ENCODE peak calls at places on chromosomes 6 and 20, in four cellular contexts. H, W, Y and D are unnamed samples.

GRCh38 chr6:137237413-137238170 is 18.4 kb upstream of the IFNGR1 start:
- DNase-seq in W (no peak), Y (peak; percentile 87), H (peak; percentile 73), D (no peak)

GRCh38 chr6:111692327-111693164 is 86.9 kb upstream of the TRAF3IP2 start:
- DNase-seq in W (no peak), H (no peak), Y (peak; percentile 56), D (no peak)

GRCh38 chr20:37388831-37389230 is 42.9 kb downstream of the SRC start:
- DNase-seq in W (no peak), Y (no peak), H (no peak), D (no peak)

GRCh38 chr6:67501738-67502137 is 1133.3 kb upstream of the ADGRB3 start:
- DNase-seq in W (no peak), H (no peak), Y (no peak), D (no peak)

GRCh38 chr6:71589254-71589653 is 297.1 kb upstream of the RIMS1 start:
- DNase-seq in Y (no peak), H (no peak), W (no peak), D (no peak)

GRCh38 chr20:36775196-36775595 is 1.6 kb upstream of the DSN1 start:
- DNase-seq in W (no peak), Y (no peak), H (peak; percentile 22), D (no peak)

GRCh38 chr6:82954937-82955577 is 110.6 kb downstream of the UBE3D start:
- DNase-seq in Y (peak; percentile 91), W (no peak), H (peak; percentile 91), D (no peak)

GRCh38 chr20:37319120-37319717 is 26.7 kb upstream of the SRC start:
- DNase-seq in Y (peak; percentile 94), H (peak; percentile 28), W (no peak), D (peak; percentile 12)

GRCh38 chr6:83215131-83216047 is 22.2 kb downstream of the RWDD2A start:
- DNase-seq in W (peak; percentile 51), H (peak; percentile 86), Y (peak; percentile 83), D (no peak)

GRCh38 chr6:158211273-158212055 is 43.3 kb downstream of the GTF2H5 start:
- DNase-seq in H (peak; percentile 60), W (no peak), Y (peak; percentile 47), D (no peak)

GRCh38 chr6:27505209-27506027 is 32.5 kb upstream of the ZNF184 start:
- DNase-seq in Y (peak; percentile 75), H (peak; percentile 46), W (peak; percentile 90), D (no peak)

GRCh38 chr6:68008445-68008844 is 626.6 kb upstream of the ADGRB3 start:
- DNase-seq in W (no peak), H (no peak), Y (peak; percentile 39), D (no peak)

GRCh38 chr6:14930366-14930989 is 315.4 kb upstream of the JARID2 start:
- DNase-seq in Y (no peak), W (no peak), H (no peak), D (no peak)

DNA sequence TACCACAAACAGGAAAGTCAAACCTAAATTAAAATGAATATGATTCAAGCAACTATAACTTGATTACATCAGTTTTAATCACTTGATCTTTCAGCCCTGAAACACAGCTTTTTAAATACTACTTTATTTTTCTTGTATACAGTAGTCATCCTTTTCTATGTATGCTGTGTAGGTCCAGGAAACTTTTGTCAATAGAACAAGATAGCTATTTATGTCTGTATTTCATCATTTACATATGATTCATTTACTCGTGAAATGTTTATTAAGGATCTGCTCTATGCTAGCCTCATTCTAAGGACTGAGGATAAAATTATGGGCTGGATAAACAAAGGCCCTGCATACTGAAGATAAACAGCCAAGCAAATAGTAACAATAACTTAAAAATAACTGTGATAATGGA is 930.2 kb downstream of the TFAP2A start:
- DNase-seq in Y (no peak), H (peak; percentile 36), W (no peak), D (no peak)
- H3K4me1 ChIP-seq in Y (peaks cover 5% of the 10 kb centered on the region), H (peaks cover 38% of the 10 kb centered on the region), W (peaks cover 3% of the 10 kb centered on the region), D (no peaks in the 10 kb centered on the region)

GRCh38 chr6:170229396-170229795 is 61.5 kb downstream of the DLL1 start:
- DNase-seq in W (no peak), Y (no peak), H (no peak), D (no peak)

GRCh38 chr6:170228581-170229310 is 62.1 kb downstream of the DLL1 start:
- DNase-seq in H (no peak), Y (no peak), W (no peak), D (peak; percentile 59)

GRCh38 chr6:170230520-170231390 is 60.1 kb downstream of the DLL1 start:
- DNase-seq in Y (no peak), W (no peak), H (no peak), D (peak; percentile 45)

GRCh38 chr6:170231496-170232185 is 59.2 kb downstream of the DLL1 start:
- DNase-seq in Y (peak; percentile 25), W (no peak), H (no peak), D (peak; percentile 58)

GRCh38 chr6:170229851-170230519 is 60.9 kb downstream of the DLL1 start:
- DNase-seq in H (no peak), W (no peak), Y (no peak), D (peak; percentile 63)
- H3K4me1 ChIP-seq in H (no peaks in the 10 kb centered on the region), W (no peaks in the 10 kb centered on the region), Y (no peaks in the 10 kb centered on the region), D (no peaks in the 10 kb centered on the region)

GRCh38 chr6:2102316-2102883 is 143.0 kb downstream of the GMDS start:
- DNase-seq in H (no peak), W (no peak), Y (no peak), D (no peak)
- H3K4me1 ChIP-seq in H (peaks cover 5% of the 10 kb centered on the region), W (no peaks in the 10 kb centered on the region), Y (no peaks in the 10 kb centered on the region), D (no peaks in the 10 kb centered on the region)

DNA sequence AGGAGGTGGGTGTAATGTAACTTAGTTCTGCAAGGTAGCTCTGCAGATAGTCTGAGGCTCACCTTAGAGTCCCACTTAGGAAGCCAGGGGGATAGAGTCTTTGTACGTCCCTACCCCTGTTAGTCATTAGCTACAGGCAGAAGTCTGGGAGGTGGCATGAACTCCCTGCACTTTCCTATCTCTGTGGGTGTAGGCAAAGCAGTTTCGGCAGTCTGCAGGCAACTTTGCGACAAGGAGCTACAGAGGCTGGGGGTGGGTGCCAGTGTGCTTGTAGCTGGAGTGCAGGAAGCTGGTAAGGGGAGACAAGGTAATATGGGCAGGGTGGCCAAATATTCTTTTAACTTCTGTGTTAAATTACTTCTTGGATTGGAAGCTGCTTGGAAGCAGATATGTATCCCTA is 45.7 kb downstream of the NKAIN2 start:
- DNase-seq in W (no peak), H (no peak), Y (no peak), D (no peak)
- H3K4me1 ChIP-seq in W (no peaks in the 10 kb centered on the region), H (no peaks in the 10 kb centered on the region), Y (no peaks in the 10 kb centered on the region), D (no peaks in the 10 kb centered on the region)

GRCh38 chr20:10594286-10594868 is 79.4 kb downstream of the JAG1 start:
- DNase-seq in H (no peak), Y (peak; percentile 34), W (no peak), D (no peak)

GRCh38 chr20:10586296-10586695 is 87.5 kb downstream of the JAG1 start:
- DNase-seq in W (no peak), Y (peak; percentile 55), H (no peak), D (no peak)

GRCh38 chr20:10595230-10595629 is 78.6 kb downstream of the JAG1 start:
- DNase-seq in W (no peak), Y (no peak), H (no peak), D (no peak)

GRCh38 chr20:10591956-10592521 is 81.8 kb downstream of the JAG1 start:
- DNase-seq in W (no peak), H (peak; percentile 57), Y (peak; percentile 59), D (no peak)

DNA sequence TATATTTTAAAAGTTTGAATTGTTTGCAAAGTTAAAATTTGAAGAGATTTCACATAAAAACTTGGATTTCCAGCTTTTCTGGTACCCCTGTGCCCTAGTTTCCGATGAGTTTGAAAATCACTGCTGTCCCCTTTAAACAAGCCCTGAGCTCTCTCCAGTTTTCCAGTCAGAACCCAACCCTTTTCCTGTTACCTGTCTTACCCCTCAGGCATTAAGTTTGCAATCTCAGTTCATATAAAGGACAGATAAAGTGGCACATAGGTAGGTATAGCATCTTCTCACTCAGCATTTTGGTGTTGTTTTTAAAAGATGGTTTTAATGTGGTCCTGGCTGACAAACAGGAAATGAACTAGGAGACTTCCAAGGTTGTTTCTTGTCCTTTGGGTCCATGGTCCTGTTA is 82.8 kb downstream of the JAG1 start:
- DNase-seq in H (no peak), Y (no peak), W (no peak), D (no peak)
- H3K4me1 ChIP-seq in H (peaks cover 28% of the 10 kb centered on the region), Y (peaks cover 6% of the 10 kb centered on the region), W (no peaks in the 10 kb centered on the region), D (peaks cover 3% of the 10 kb centered on the region)

GRCh38 chr6:41786451-41787218 is 859 bp upstream of the TOMM6 start:
- DNase-seq in Y (peak; percentile 72), W (peak; percentile 82), H (peak; percentile 92), D (peak; percentile 95)

GRCh38 chr6:41784581-41785171 is 2.8 kb upstream of the TOMM6 start:
- DNase-seq in H (no peak), W (no peak), Y (no peak), D (no peak)

GRCh38 chr6:41787219-41787917 is at the start of gene TOMM6:
- DNase-seq in H (peak; percentile 98), W (peak; percentile 96), Y (peak; percentile 92), D (peak; percentile 98)

GRCh38 chr6:41785254-41785653 is 2.2 kb upstream of the TOMM6 start:
- DNase-seq in W (no peak), H (no peak), Y (no peak), D (no peak)

DNA sequence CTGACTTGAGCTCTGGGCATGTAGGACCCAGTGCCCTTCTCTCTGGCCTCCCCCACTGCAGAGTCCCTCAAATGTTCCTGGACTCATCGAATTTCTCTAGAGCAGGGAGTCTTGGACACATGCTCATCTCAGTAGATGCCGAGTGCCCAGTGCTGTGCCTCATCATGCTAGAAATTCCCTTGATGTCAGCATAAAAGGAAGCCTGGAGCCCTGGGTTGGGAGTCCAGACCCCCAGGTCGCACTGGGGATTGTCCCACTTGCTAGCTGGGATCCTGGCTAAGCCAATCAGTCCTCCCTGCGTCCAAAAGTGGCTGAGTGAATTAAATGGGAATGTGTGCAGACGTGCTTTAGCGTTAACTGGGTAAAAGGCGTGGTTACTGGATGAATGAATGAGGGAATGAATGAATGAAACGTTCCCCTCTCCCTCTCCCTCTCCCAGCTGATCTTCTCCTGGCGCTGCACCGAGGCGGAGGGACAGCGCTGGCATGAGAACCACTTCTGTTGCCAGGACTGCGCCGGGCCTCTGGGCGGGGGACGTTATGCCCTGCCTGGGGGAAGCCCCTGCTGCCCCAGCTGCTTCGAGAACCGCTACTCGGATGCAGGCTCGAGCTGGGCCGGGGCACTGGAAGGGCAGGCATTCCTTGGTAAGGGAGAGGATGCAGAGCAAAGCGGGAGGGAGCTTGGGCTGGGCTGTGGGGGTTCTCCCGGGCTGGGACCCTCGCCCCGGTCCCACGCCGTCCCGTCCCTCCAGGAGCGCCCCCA is 1.6 kb upstream of the TOMM6 start:
- DNase-seq in Y (peak; percentile 23), H (peak; percentile 54), W (peak; percentile 55), D (no peak)
- H3K4me1 ChIP-seq in Y (peaks cover 4% of the 10 kb centered on the region), H (peaks cover 8% of the 10 kb centered on the region), W (no peaks in the 10 kb centered on the region), D (peaks cover 59% of the 10 kb centered on the region)

GRCh38 chr6:43990627-43991619 is 136.3 kb downstream of the MRPL14 start:
- DNase-seq in W (no peak), H (peak; percentile 55), Y (peak; percentile 65), D (peak; percentile 35)
- H3K4me1 ChIP-seq in W (peaks cover 10% of the 10 kb centered on the region), H (peaks cover 15% of the 10 kb centered on the region), Y (peaks cover 19% of the 10 kb centered on the region), D (no peaks in the 10 kb centered on the region)

GRCh38 chr6:308307-308706 is 16.0 kb downstream of the DUSP22 start:
- DNase-seq in Y (no peak), H (no peak), W (no peak), D (peak; percentile 65)
- H3K4me1 ChIP-seq in Y (no peaks in the 10 kb centered on the region), H (no peaks in the 10 kb centered on the region), W (no peaks in the 10 kb centered on the region), D (peaks cover 10% of the 10 kb centered on the region)